ENCODE peak calls at places on chromosomes 16 and 17, in five cellular contexts. One of them, this sample, is unnamed.

GRCh38 chr17:75383842-75384195 is 21.7 kb downstream of the GRB2 start:
- DNase-seq in GM04503: no peak
- DNase-seq in T-helper 2 cell: no peak
- DNase-seq in NCI-H526 treated with DMSO at 0.1 percent for 48 hours: no peak
- DNase-seq in GM04504: no peak
- DNase-seq in this sample: no peak

GRCh38 chr16:15950167-15950854 is 895 bp downstream of the ABCC1 start:
- DNase-seq in GM04503: no peak
- DNase-seq in GM04504: no peak
- DNase-seq in T-helper 2 cell: peak
- DNase-seq in NCI-H526 treated with DMSO at 0.1 percent for 48 hours: peak
- DNase-seq in this sample: peak

GRCh38 chr17:28747046-28747691 is 3.4 kb downstream of the TRAF4 start:
- DNase-seq in GM04503: no peak
- DNase-seq in NCI-H526 treated with DMSO at 0.1 percent for 48 hours: no peak
- DNase-seq in T-helper 2 cell: no peak
- DNase-seq in GM04504: no peak
- DNase-seq in this sample: no peak

GRCh38 chr16:85902366-85903155 is 3.6 kb downstream of the IRF8 start:
- DNase-seq in NCI-H526 treated with DMSO at 0.1 percent for 48 hours: no peak
- DNase-seq in GM04504: no peak
- DNase-seq in GM04503: no peak
- DNase-seq in T-helper 2 cell: peak
- DNase-seq in this sample: peak

GRCh38 chr17:8057691-8058114 is 18.8 kb downstream of the ALOX15B start:
- DNase-seq in GM04504: peak
- DNase-seq in T-helper 2 cell: peak
- DNase-seq in NCI-H526 treated with DMSO at 0.1 percent for 48 hours: peak
- DNase-seq in GM04503: no peak
- DNase-seq in this sample: no peak

GRCh38 chr17:48760411-48760810 is 31.9 kb upstream of the HOXB13 start:
- DNase-seq in NCI-H526 treated with DMSO at 0.1 percent for 48 hours: no peak
- DNase-seq in GM04504: no peak
- DNase-seq in GM04503: no peak
- DNase-seq in T-helper 2 cell: no peak
- DNase-seq in this sample: no peak

GRCh38 chr16:23615805-23616204 is 19.7 kb upstream of the NDUFAB1 start:
- DNase-seq in T-helper 2 cell: no peak
- DNase-seq in NCI-H526 treated with DMSO at 0.1 percent for 48 hours: no peak
- DNase-seq in GM04504: no peak
- DNase-seq in GM04503: no peak
- DNase-seq in this sample: no peak

GRCh38 chr17:64008830-64009229 is 10.7 kb downstream of the PRR29 start:
- DNase-seq in GM04503: no peak
- DNase-seq in NCI-H526 treated with DMSO at 0.1 percent for 48 hours: no peak
- DNase-seq in GM04504: no peak
- DNase-seq in T-helper 2 cell: no peak
- DNase-seq in this sample: no peak

GRCh38 chr17:68290955-68291835 is at the start of the genes ARSG and SLC16A6:
- DNase-seq in GM04503: no peak
- DNase-seq in T-helper 2 cell: peak
- DNase-seq in NCI-H526 treated with DMSO at 0.1 percent for 48 hours: peak
- DNase-seq in GM04504: no peak
- DNase-seq in this sample: peak

GRCh38 chr17:48129981-48130380 is 22.4 kb downstream of the SNX11 start:
- DNase-seq in GM04503: no peak
- DNase-seq in T-helper 2 cell: no peak
- DNase-seq in GM04504: no peak
- DNase-seq in NCI-H526 treated with DMSO at 0.1 percent for 48 hours: no peak
- DNase-seq in this sample: no peak

GRCh38 chr17:37743875-37744632 is 805 bp downstream of the HNF1B start:
- DNase-seq in T-helper 2 cell: no peak
- DNase-seq in NCI-H526 treated with DMSO at 0.1 percent for 48 hours: no peak
- DNase-seq in GM04504: no peak
- DNase-seq in GM04503: no peak
- DNase-seq in this sample: no peak

GRCh38 chr17:44083250-44083849 is 12.8 kb downstream of the G6PC3 start:
- DNase-seq in T-helper 2 cell: no peak
- DNase-seq in GM04504: no peak
- DNase-seq in NCI-H526 treated with DMSO at 0.1 percent for 48 hours: no peak
- DNase-seq in GM04503: no peak
- DNase-seq in this sample: no peak

GRCh38 chr17:29687601-29688000 is 64.9 kb upstream of the CORO6 start:
- DNase-seq in GM04503: no peak
- DNase-seq in GM04504: no peak
- DNase-seq in NCI-H526 treated with DMSO at 0.1 percent for 48 hours: no peak
- DNase-seq in T-helper 2 cell: no peak
- DNase-seq in this sample: no peak

GRCh38 chr16:67883872-67884261 is 818 bp upstream of the NRN1L start:
- DNase-seq in GM04504: no peak
- DNase-seq in T-helper 2 cell: peak
- DNase-seq in GM04503: no peak
- DNase-seq in NCI-H526 treated with DMSO at 0.1 percent for 48 hours: no peak
- DNase-seq in this sample: peak

GRCh38 chr17:45156242-45156641 is 5.4 kb upstream of the HEXIM2 start:
- DNase-seq in GM04503: no peak
- DNase-seq in GM04504: no peak
- DNase-seq in NCI-H526 treated with DMSO at 0.1 percent for 48 hours: no peak
- DNase-seq in T-helper 2 cell: no peak
- DNase-seq in this sample: no peak

GRCh38 chr17:50272711-50273653 is 1.3 kb upstream of the TMEM92 start:
- DNase-seq in GM04504: no peak
- DNase-seq in T-helper 2 cell: peak
- DNase-seq in NCI-H526 treated with DMSO at 0.1 percent for 48 hours: no peak
- DNase-seq in GM04503: no peak
- DNase-seq in this sample: peak

GRCh38 chr16:53821957-53822625 is 118.1 kb downstream of the FTO start:
- DNase-seq in T-helper 2 cell: no peak
- DNase-seq in GM04504: peak
- DNase-seq in NCI-H526 treated with DMSO at 0.1 percent for 48 hours: no peak
- DNase-seq in GM04503: peak
- DNase-seq in this sample: no peak

GRCh38 chr16:8346291-8346690 is 244.0 kb downstream of the TMEM114 start:
- DNase-seq in GM04503: no peak
- DNase-seq in GM04504: no peak
- DNase-seq in T-helper 2 cell: no peak
- DNase-seq in NCI-H526 treated with DMSO at 0.1 percent for 48 hours: no peak
- DNase-seq in this sample: no peak

GRCh38 chr17:38598536-38598935 is 7.2 kb downstream of the SRCIN1 start:
- DNase-seq in T-helper 2 cell: no peak
- DNase-seq in GM04504: no peak
- DNase-seq in GM04503: peak
- DNase-seq in NCI-H526 treated with DMSO at 0.1 percent for 48 hours: peak
- DNase-seq in this sample: no peak

GRCh38 chr17:60372790-60373483 is 19.0 kb downstream of the USP32 start:
- DNase-seq in GM04503: peak
- DNase-seq in NCI-H526 treated with DMSO at 0.1 percent for 48 hours: no peak
- DNase-seq in T-helper 2 cell: no peak
- DNase-seq in GM04504: no peak
- DNase-seq in this sample: no peak

GRCh38 chr17:77796201-77796860 is 162.2 kb upstream of the TNRC6C start:
- DNase-seq in T-helper 2 cell: no peak
- DNase-seq in NCI-H526 treated with DMSO at 0.1 percent for 48 hours: no peak
- DNase-seq in GM04504: no peak
- DNase-seq in GM04503: no peak
- DNase-seq in this sample: no peak

GRCh38 chr16:12324152-12324551 is 347.6 kb downstream of the SNX29 start:
- DNase-seq in GM04503: no peak
- DNase-seq in T-helper 2 cell: no peak
- DNase-seq in NCI-H526 treated with DMSO at 0.1 percent for 48 hours: no peak
- DNase-seq in GM04504: no peak
- DNase-seq in this sample: no peak